ENCODE peak calls at places on chromosomes 5 and 9, in seven cellular contexts. M is IMR-90, C is heart left ventricle, D is lower leg skin, A is AG10803, G is vagina, V is AG04450. X is an unnamed sample.

GRCh38 chr9:136079211-136079915 is 15.7 kb downstream of the NACC2 start:
- DNase-seq in M (no peak), A (no peak), C (no peak), G (no peak), D (no peak), V (no peak), X (no peak)

GRCh38 chr5:10636363-10637142 is 72.7 kb downstream of the ANKRD33B start:
- DNase-seq in C (no peak), M (no peak), D (no peak), G (no peak), A (no peak), V (no peak), X (no peak)

GRCh38 chr5:39867923-39868322 is 443.1 kb upstream of the DAB2 start:
- DNase-seq in M (no peak), G (no peak), D (no peak), A (no peak), V (no peak), C (no peak), X (no peak)

GRCh38 chr9:37424686-37425297 is 2.3 kb downstream of the GRHPR start:
- DNase-seq in M (no peak), C (no peak), D (no peak), A (no peak), V (no peak), G (no peak), X (no peak)

GRCh38 chr9:91536211-91536691 is 112.6 kb upstream of the NFIL3 start:
- DNase-seq in M (peak), G (no peak), D (no peak), V (peak), A (peak), C (no peak), X (no peak)

GRCh38 chr5:14261237-14261636 is 118.1 kb downstream of the TRIO start:
- DNase-seq in V (no peak), M (no peak), D (no peak), A (no peak), G (no peak), C (no peak), X (no peak)

GRCh38 chr5:159969966-159970365 is 39.0 kb upstream of the TTC1 start:
- DNase-seq in D (no peak), V (no peak), M (no peak), C (no peak), G (no peak), A (no peak), X (no peak)

GRCh38 chr5:22649076-22649475 is 204.1 kb downstream of the CDH12 start:
- DNase-seq in M (no peak), A (no peak), C (no peak), V (no peak), G (no peak), D (no peak), X (no peak)

GRCh38 chr5:112388739-112389138 is 30.3 kb downstream of the EPB41L4A start:
- DNase-seq in A (no peak), M (no peak), G (no peak), C (no peak), V (no peak), D (no peak), X (no peak)

DNA sequence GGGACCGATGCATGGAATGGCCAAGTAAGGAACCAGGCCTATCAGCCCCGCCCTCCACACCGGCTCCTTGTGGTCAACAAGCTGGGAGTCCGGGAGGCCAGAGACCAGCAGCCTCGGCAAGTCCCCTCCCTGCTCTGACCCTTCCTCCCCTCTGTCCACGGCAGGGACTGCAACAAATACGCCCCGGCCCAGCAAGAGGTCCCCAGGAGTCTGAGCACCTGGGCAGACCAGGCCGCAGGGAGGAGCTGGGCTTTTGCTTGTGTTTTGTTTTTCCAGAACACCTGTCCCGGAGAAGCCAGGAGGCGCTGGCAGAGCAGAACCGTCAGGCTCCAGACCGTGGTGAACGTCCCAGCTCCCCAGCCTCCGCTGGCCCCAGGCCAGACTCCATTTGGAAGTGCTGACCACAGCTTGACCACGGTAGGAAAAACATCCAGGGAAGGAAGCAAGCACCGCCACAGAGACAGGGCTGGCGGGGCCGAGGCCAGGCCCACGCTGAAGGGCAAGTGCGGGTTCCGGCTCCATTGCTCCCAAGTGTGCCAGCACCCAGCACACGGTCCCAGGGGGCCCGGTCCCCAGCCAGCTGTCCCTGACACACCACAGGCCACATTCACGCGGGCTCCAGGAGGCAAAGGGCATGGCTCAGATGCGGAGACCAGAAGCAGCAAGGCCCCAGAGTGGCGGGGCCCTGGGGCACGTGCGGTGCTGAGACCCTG is 56.6 kb downstream of the VAV2 start:
- DNase-seq in G (no peak), V (peak), D (no peak), A (peak), M (peak), C (peak), X (no peak)
- TF ChIP-seq CTCF in G (no peak), V (no peak), D (no peak), A (no peak), M (peak), C (no peak), X (no peak)

GRCh38 chr9:78239506-78239905 is 3.6 kb downstream of the CEP78 start:
- DNase-seq in D (no peak), G (no peak), C (no peak), M (no peak), V (no peak), A (no peak), X (no peak)
- TF ChIP-seq CTCF in D (no peak), G (no peak), C (no peak), M (peak), V (peak), A (no peak), X (peak)

DNA sequence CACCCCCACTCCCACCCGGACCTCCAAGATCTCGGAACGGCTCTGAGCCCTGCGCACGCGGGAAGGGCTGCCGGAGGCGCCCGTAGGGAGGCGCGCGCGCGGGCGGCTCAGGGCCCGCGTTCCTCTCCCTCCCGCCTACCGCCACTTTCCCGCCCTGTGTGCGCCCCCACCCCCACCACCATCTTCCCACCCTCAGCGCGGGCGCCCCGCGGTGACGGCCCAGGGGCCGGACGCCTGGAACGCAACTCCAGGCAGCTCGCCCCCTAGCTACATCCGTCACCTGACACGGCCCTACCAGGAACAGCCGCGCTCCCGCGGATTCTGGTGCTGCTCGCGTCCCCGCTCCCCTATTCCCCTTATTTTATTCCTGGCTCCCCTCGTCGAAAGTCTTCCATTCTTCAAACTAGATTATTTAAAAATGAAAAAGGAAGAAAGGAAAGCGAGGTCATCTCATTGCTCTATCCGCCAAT is at the start of gene CDKN2B-AS1:
- DNase-seq in D (no peak), A (peak), V (no peak), C (peak), M (peak), G (no peak), X (peak)
- TF ChIP-seq CTCF in D (no peak), A (peak), V (peak), C (no peak), M (no peak), G (no peak), X (peak)

DNA sequence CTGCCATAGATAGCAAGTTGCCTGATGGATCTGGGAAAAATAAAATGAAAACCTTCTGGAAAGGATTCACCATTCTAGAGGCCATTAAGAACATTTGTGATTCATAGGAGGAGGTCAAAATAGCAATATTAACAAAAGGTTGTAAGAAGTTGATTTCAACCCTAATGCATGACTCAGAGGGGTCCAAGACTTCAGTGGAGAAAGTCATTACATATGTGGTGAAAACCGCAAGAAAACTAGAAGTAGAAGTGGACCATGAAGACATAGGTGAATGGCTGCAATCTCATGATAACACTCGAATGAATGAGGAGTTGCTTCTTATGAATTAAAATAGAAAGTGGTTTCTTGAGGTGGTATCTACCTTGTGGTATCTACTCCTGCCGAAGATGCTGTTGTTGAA is 86.6 kb downstream of the GABRA1 start:
- DNase-seq in G (no peak), V (no peak), M (no peak), C (no peak), A (no peak), D (no peak), X (no peak)
- TF ChIP-seq CTCF in G (no peak), V (no peak), M (no peak), C (no peak), A (no peak), D (no peak), X (no peak)

GRCh38 chr5:143505354-143505753 is 101.9 kb upstream of the NR3C1 start:
- DNase-seq in A (no peak), D (no peak), V (no peak), C (no peak), G (no peak), M (no peak), X (no peak)

GRCh38 chr5:143509758-143510221 is 106.3 kb upstream of the NR3C1 start:
- DNase-seq in V (no peak), M (no peak), C (no peak), G (no peak), A (no peak), D (no peak), X (no peak)

GRCh38 chr5:143505934-143506333 is 102.4 kb upstream of the NR3C1 start:
- DNase-seq in D (no peak), G (no peak), M (no peak), A (no peak), V (no peak), C (no peak), X (no peak)

GRCh38 chr5:143511736-143512135 is 108.2 kb upstream of the NR3C1 start:
- DNase-seq in D (no peak), G (no peak), V (no peak), C (no peak), A (peak), M (no peak), X (no peak)

DNA sequence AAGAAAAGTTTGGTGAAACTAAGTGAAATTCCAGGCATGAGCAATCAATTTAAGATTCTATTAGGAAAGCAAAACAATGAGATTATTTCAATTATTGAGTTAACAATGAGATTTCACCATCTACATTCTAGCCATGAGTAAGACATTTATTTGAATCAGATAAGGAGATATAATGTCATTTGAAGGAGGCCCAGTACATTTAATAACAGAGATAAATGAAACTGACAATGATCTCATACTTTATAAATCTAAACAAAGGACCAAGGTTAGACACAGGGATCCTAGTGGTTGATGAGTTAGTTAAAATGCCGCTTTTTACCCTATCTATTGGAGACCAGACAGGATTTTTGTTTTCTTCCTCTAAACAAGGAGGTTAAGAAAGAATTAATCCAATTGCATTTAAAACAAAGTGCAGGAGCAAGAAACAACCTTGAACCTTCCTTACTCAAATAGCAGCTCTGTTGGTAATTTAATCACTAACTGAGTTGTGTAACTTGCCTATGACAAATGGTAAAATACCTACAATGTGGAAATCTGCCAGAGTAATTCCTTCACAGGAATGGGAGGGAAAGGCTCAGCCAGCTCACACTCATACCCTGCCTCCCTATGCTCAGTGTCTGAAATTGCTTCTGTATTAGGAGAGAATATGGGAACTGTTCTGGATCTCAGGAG is 103.5 kb upstream of the NR3C1 start:
- DNase-seq in C (no peak), G (no peak), V (peak), A (peak), D (no peak), M (peak), X (no peak)
- TF ChIP-seq CTCF in C (no peak), G (no peak), V (peak), A (no peak), D (no peak), M (peak), X (no peak)

GRCh38 chr5:91263898-91264297 is 119.2 kb downstream of the ARRDC3 start:
- DNase-seq in M (no peak), D (no peak), G (no peak), A (no peak), V (no peak), C (no peak), X (no peak)

GRCh38 chr5:91264311-91265051 is 118.6 kb downstream of the ARRDC3 start:
- DNase-seq in V (no peak), G (no peak), A (no peak), D (no peak), C (no peak), M (no peak), X (no peak)

GRCh38 chr5:91271999-91272398 is 111.1 kb downstream of the ARRDC3 start:
- DNase-seq in C (no peak), G (no peak), A (no peak), D (no peak), M (no peak), V (no peak), X (no peak)

GRCh38 chr5:91269198-91269597 is 113.9 kb downstream of the ARRDC3 start:
- DNase-seq in D (no peak), C (no peak), A (no peak), V (no peak), M (no peak), G (no peak), X (no peak)

GRCh38 chr5:91266184-91266705 is 116.9 kb downstream of the ARRDC3 start:
- DNase-seq in M (peak), V (no peak), A (peak), D (no peak), G (no peak), C (no peak), X (no peak)
- TF ChIP-seq CTCF in M (no peak), V (peak), A (peak), D (no peak), G (no peak), C (peak), X (peak)

GRCh38 chr5:66742083-66742895 is 146.1 kb downstream of the MAST4 start:
- DNase-seq in G (no peak), M (no peak), D (no peak), A (peak), C (peak), V (no peak), X (no peak)
- TF ChIP-seq CTCF in G (no peak), M (no peak), D (no peak), A (peak), C (peak), V (peak), X (peak)

DNA sequence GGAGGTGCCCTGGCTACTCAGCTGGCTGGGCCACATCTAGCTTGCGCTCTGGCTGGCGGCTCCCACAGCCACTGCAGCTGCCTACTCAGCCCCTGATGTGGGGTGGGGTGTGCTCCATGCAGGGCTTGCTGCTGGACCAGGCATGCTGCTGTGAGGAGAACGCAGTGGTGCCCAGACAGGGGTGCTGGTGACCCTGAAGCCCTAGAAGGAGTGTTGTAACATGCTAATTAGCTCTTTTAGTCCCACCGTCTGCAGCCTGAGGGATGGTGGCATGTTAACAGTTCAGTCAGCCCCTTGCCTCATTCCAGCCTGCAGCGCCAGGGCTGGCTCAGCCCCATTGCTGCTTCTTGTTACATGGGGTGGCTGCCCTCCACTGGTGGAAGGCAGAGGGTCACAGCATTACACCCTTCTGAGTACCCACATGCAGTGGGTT is 642.3 kb downstream of the DMRTA1 start:
- DNase-seq in V (no peak), A (peak), C (no peak), M (no peak), G (no peak), D (no peak), X (no peak)
- TF ChIP-seq CTCF in V (peak), A (peak), C (no peak), M (peak), G (no peak), D (no peak), X (no peak)

X was measured in osteocyte.